ENCODE peak calls at places on chromosomes 2 and 18, in ten cellular contexts. K is kidney epithelial cell, A is LNCaP clone FGC, Q is choroid plexus epithelial cell, B is body of pancreas, R is heart right ventricle, W is fibroblast of lung, F is left lung, I is pancreas, E is PC-9. O is an unnamed sample.

GRCh38 chr2:195407782-195408181 is 249.2 kb upstream of the SLC39A10 start:
- DNase-seq in I (no peak), F (no peak), A (no peak), Q (peak), B (no peak), W (peak), K (no peak), E (no peak), R (no peak), O (no peak)

GRCh38 chr2:234334146-234334545 is 162.7 kb downstream of the ARL4C start:
- DNase-seq in R (no peak), F (no peak), E (peak), I (no peak), Q (peak), A (no peak), B (no peak), W (no peak), K (peak), O (no peak)

GRCh38 chr18:59767732-59768131 is 70.5 kb upstream of the CCBE1 start:
- DNase-seq in A (no peak), W (peak), K (no peak), R (no peak), Q (peak), F (no peak), E (no peak), B (no peak), I (no peak), O (no peak)

GRCh38 chr2:69390001-69390400 is 3.0 kb upstream of the GFPT1 start:
- DNase-seq in W (no peak), K (no peak), B (no peak), R (no peak), Q (no peak), I (no peak), F (no peak), E (no peak), A (no peak), O (no peak)

GRCh38 chr2:125318740-125319139 is 1293.7 kb downstream of the CNTNAP5 start:
- DNase-seq in K (no peak), R (no peak), W (no peak), B (no peak), Q (no peak), A (no peak), I (no peak), E (no peak), F (no peak), O (no peak)

GRCh38 chr2:60091884-60092283 is 461.6 kb downstream of the BCL11A start:
- DNase-seq in E (no peak), K (no peak), A (no peak), F (no peak), Q (no peak), I (no peak), W (no peak), B (peak), R (no peak), O (no peak)

GRCh38 chr2:158243392-158243791 is 141.7 kb downstream of the UPP2 start:
- DNase-seq in R (no peak), Q (no peak), I (no peak), E (no peak), A (no peak), B (no peak), W (no peak), K (no peak), F (no peak), O (no peak)

GRCh38 chr18:40179647-40180175 is 1775.3 kb upstream of the PIK3C3 start:
- DNase-seq in I (no peak), F (no peak), Q (peak), W (peak), A (no peak), E (no peak), B (no peak), R (no peak), K (no peak), O (no peak)

GRCh38 chr18:60978338-60978737 is 354.9 kb upstream of the CDH20 start:
- DNase-seq in Q (peak), R (no peak), A (no peak), F (no peak), W (peak), B (no peak), K (peak), I (no peak), E (peak), O (peak)

GRCh38 chr2:107334311-107334710 is 448.3 kb upstream of the ST6GAL2 start:
- DNase-seq in Q (no peak), I (no peak), B (no peak), K (no peak), E (no peak), A (no peak), F (no peak), R (no peak), W (peak), O (no peak)

GRCh38 chr2:115491394-115491793 is 1049.0 kb downstream of the DPP10 start:
- DNase-seq in R (no peak), W (no peak), F (no peak), I (no peak), E (no peak), B (no peak), A (no peak), K (no peak), Q (no peak), O (no peak)

GRCh38 chr2:7427293-7428060 is 510.3 kb downstream of the RNF144A start:
- DNase-seq in I (no peak), A (peak), Q (peak), E (no peak), W (peak), K (no peak), F (no peak), B (no peak), R (peak), O (peak)

GRCh38 chr2:229780856-229781773 is 66.8 kb upstream of the DNER start:
- DNase-seq in F (no peak), R (no peak), I (no peak), E (peak), K (no peak), A (no peak), Q (peak), W (peak), B (no peak), O (peak)

GRCh38 chr2:236380051-236380612 is 115.9 kb upstream of the ASB18 start:
- DNase-seq in K (no peak), R (no peak), B (no peak), E (no peak), W (no peak), Q (no peak), A (no peak), I (no peak), F (no peak), O (no peak)

GRCh38 chr2:72669121-72669520 is 156.7 kb downstream of the EXOC6B start:
- DNase-seq in E (no peak), I (no peak), B (no peak), F (no peak), A (no peak), Q (peak), W (peak), K (peak), R (no peak), O (peak)

GRCh38 chr2:173148520-173148919 is 72.9 kb downstream of the MAP3K20 start:
- DNase-seq in R (no peak), F (no peak), B (no peak), W (peak), I (no peak), A (no peak), E (no peak), Q (peak), K (no peak), O (peak)

GRCh38 chr2:36912692-36913091 is 53.6 kb downstream of the STRN start:
- DNase-seq in W (peak), Q (peak), K (no peak), B (no peak), R (no peak), E (no peak), F (no peak), A (no peak), I (no peak), O (no peak)

GRCh38 chr18:5543036-5543671 is 643 bp downstream of the EPB41L3 start:
- DNase-seq in I (peak), E (no peak), K (no peak), Q (no peak), A (no peak), R (no peak), W (peak), B (no peak), F (peak), O (no peak)

GRCh38 chr2:56718413-56718812 is 534.6 kb downstream of the CCDC85A start:
- DNase-seq in F (no peak), E (no peak), I (no peak), R (no peak), B (no peak), Q (no peak), K (no peak), A (no peak), W (no peak), O (no peak)

GRCh38 chr2:33322099-33322498 is 154.3 kb upstream of the RASGRP3 start:
- DNase-seq in B (peak), E (no peak), K (peak), I (no peak), W (peak), R (peak), A (no peak), F (no peak), Q (peak), O (no peak)

GRCh38 chr2:25692737-25693445 is 19.5 kb upstream of the DTNB start:
- DNase-seq in Q (no peak), I (no peak), W (no peak), E (no peak), F (no peak), K (no peak), B (no peak), A (no peak), R (no peak), O (no peak)

GRCh38 chr2:206442854-206443734 is at the start of gene ADAM23:
- DNase-seq in E (peak), I (peak), A (no peak), K (no peak), R (peak), F (peak), Q (peak), B (no peak), W (peak), O (no peak)

GRCh38 chr2:114742245-114742644 is 299.8 kb downstream of the DPP10 start:
- DNase-seq in K (no peak), I (no peak), E (no peak), A (no peak), B (no peak), Q (no peak), R (no peak), F (no peak), W (no peak), O (no peak)

GRCh38 chr2:198928026-198928425 is 529.7 kb downstream of the SATB2 start:
- DNase-seq in F (no peak), E (no peak), R (no peak), B (no peak), W (no peak), Q (no peak), K (no peak), I (no peak), A (no peak), O (no peak)

GRCh38 chr2:223215136-223215535 is 163.1 kb downstream of the KCNE4 start:
- DNase-seq in Q (no peak), B (no peak), E (no peak), I (no peak), A (no peak), K (no peak), R (no peak), F (no peak), W (peak), O (no peak)

GRCh38 chr2:180938419-180938818 is 42.0 kb upstream of the UBE2E3 start:
- DNase-seq in B (no peak), Q (peak), I (no peak), K (peak), R (no peak), W (peak), F (no peak), A (no peak), E (no peak), O (no peak)

GRCh38 chr2:80238692-80239469 is 65.7 kb downstream of the LRRTM1 start:
- DNase-seq in Q (peak), B (peak), I (peak), A (no peak), R (peak), K (no peak), E (peak), W (peak), F (no peak), O (peak)

GRCh38 chr2:231104115-231104713 is 20.6 kb downstream of the HTR2B start:
- DNase-seq in R (peak), I (no peak), B (peak), E (peak), Q (peak), F (no peak), W (peak), K (peak), A (no peak), O (peak)

GRCh38 chr2:124025896-124026295 is 809 bp downstream of the CNTNAP5 start:
- DNase-seq in K (no peak), W (no peak), E (no peak), R (no peak), Q (no peak), I (no peak), F (no peak), B (no peak), A (no peak), O (no peak)

GRCh38 chr2:162242586-162243304 is 500 bp downstream of the FAP start:
- DNase-seq in R (no peak), K (no peak), F (no peak), E (no peak), W (peak), B (no peak), Q (peak), A (no peak), I (no peak), O (no peak)

GRCh38 chr2:24915796-24916195 is 4.2 kb downstream of the ADCY3 start:
- DNase-seq in B (no peak), I (no peak), Q (no peak), W (no peak), E (no peak), K (no peak), R (peak), A (no peak), F (no peak), O (no peak)

GRCh38 chr2:203808041-203808750 is 59.4 kb upstream of the CTLA4 start:
- DNase-seq in W (peak), F (no peak), Q (peak), B (no peak), E (peak), I (no peak), R (no peak), A (no peak), K (peak), O (peak)

GRCh38 chr2:186589733-186590537 is at the start of gene ITGAV:
- DNase-seq in K (peak), W (peak), E (peak), I (peak), Q (peak), B (peak), A (peak), R (peak), F (peak), O (peak)

GRCh38 chr18:70907673-70908072 is 618.8 kb downstream of the SOCS6 start:
- DNase-seq in W (no peak), I (no peak), Q (peak), E (peak), K (no peak), F (no peak), B (no peak), R (no peak), A (peak), O (no peak)

GRCh38 chr2:234496442-234496834 is 443 bp downstream of the ARL4C start:
- DNase-seq in F (no peak), R (no peak), Q (peak), E (peak), I (no peak), W (peak), K (no peak), B (peak), A (no peak), O (no peak)

GRCh38 chr2:197740200-197740599 is 35.0 kb downstream of the MARS2 start:
- DNase-seq in E (no peak), B (no peak), R (no peak), W (no peak), F (no peak), A (no peak), I (no peak), K (no peak), Q (peak), O (no peak)

GRCh38 chr2:201149064-201149820 is 33.3 kb downstream of the CFLAR start:
- DNase-seq in B (no peak), E (no peak), F (no peak), I (no peak), W (peak), K (peak), A (no peak), R (no peak), Q (peak), O (peak)

GRCh38 chr2:168767258-168767657 is 35.2 kb upstream of the NOSTRIN start:
- DNase-seq in F (no peak), I (no peak), A (no peak), W (peak), Q (no peak), R (no peak), B (no peak), K (no peak), E (no peak), O (no peak)

GRCh38 chr2:240328526-240328925 is 106.9 kb upstream of the GPC1 start:
- DNase-seq in R (no peak), K (no peak), I (no peak), A (no peak), E (no peak), W (no peak), B (no peak), F (no peak), Q (no peak), O (no peak)
- H3K4me3 ChIP-seq in R (no peak), K (no peak), I (no peak), A (no peak), E (no peak), W (no peak), B (no peak), F (no peak), Q (no peak), O (no peak)

GRCh38 chr2:31353121-31353520 is 61.4 kb downstream of the XDH start:
- DNase-seq in F (no peak), A (no peak), W (no peak), E (no peak), B (no peak), R (no peak), I (no peak), Q (no peak), K (no peak), O (no peak)

GRCh38 chr2:31349684-31350083 is 64.9 kb downstream of the XDH start:
- DNase-seq in K (no peak), R (no peak), F (no peak), I (no peak), Q (no peak), W (no peak), E (no peak), A (no peak), B (no peak), O (no peak)

GRCh38 chr2:31359229-31359628 is 55.3 kb downstream of the XDH start:
- DNase-seq in R (no peak), A (no peak), Q (no peak), I (no peak), E (no peak), B (no peak), W (no peak), F (no peak), K (no peak), O (no peak)

GRCh38 chr2:31349160-31349559 is 65.4 kb downstream of the XDH start:
- DNase-seq in B (no peak), Q (no peak), E (no peak), K (no peak), F (no peak), W (no peak), A (no peak), R (no peak), I (no peak), O (no peak)

DNA sequence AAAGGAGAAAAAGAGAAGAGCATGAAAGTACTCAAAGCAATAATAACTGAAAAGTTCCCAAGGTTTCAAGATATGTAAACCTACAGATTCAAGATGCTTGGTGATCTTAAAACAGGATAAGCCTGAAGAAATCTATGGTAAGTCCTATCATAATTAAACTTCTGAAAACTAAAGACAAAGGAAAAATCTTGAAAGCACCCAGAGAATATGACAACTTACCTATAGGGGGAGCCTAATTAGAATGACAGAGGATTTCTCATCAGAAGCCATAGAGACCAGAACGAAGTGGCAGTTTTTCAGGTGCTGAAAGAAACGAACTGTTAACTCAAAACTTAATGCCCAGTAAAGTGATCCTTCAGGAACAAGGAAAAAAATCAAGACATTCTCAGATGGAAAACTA is 59.7 kb downstream of the XDH start:
- DNase-seq in I (no peak), A (no peak), E (no peak), K (no peak), R (no peak), W (peak), Q (peak), F (no peak), B (no peak), O (no peak)
- TF ChIP-seq CTCF in I (no peak), A (peak), E (peak), K (peak), R (no peak), W (no peak), Q (peak), F (peak), B (no peak), O (peak)

GRCh38 chr2:226788881-226789485 is 10.6 kb downstream of the IRS1 start:
- DNase-seq in E (no peak), I (no peak), K (no peak), A (no peak), Q (peak), B (no peak), W (no peak), F (no peak), R (no peak), O (no peak)
- H3K4me3 ChIP-seq in E (no peak), I (no peak), K (no peak), A (no peak), Q (no peak), B (no peak), W (peak), F (no peak), R (no peak), O (no peak)

GRCh38 chr2:15059870-15060617 is 427.5 kb downstream of the LRATD1 start:
- DNase-seq in I (no peak), R (no peak), F (no peak), K (peak), B (no peak), A (no peak), Q (no peak), W (peak), E (no peak), O (no peak)

GRCh38 chr2:15061268-15061667 is 428.8 kb downstream of the LRATD1 start:
- DNase-seq in W (no peak), F (no peak), A (no peak), I (no peak), Q (no peak), K (no peak), E (no peak), R (no peak), B (no peak), O (no peak)

GRCh38 chr2:15053542-15053941 is 421.0 kb downstream of the LRATD1 start:
- DNase-seq in E (no peak), W (no peak), A (no peak), R (no peak), Q (no peak), B (no peak), F (no peak), K (no peak), I (no peak), O (no peak)

GRCh38 chr2:15058628-15059157 is 426.2 kb downstream of the LRATD1 start:
- DNase-seq in F (no peak), W (no peak), K (no peak), R (no peak), I (no peak), E (no peak), B (no peak), Q (no peak), A (no peak), O (no peak)

GRCh38 chr2:15058015-15058414 is 425.5 kb downstream of the LRATD1 start:
- DNase-seq in A (no peak), E (no peak), Q (no peak), F (no peak), K (no peak), W (no peak), I (no peak), B (no peak), R (no peak), O (no peak)
- TF ChIP-seq CTCF in A (peak), E (peak), Q (peak), F (no peak), K (peak), W (peak), I (no peak), B (no peak), R (no peak), O (peak)

GRCh38 chr2:27494284-27494943 is 586 bp downstream of the FNDC4 start:
- DNase-seq in B (peak), K (no peak), W (peak), Q (peak), E (peak), R (peak), F (peak), A (no peak), I (peak), O (no peak)

GRCh38 chr2:27495840-27496356 is 741 bp upstream of the GCKR start:
- DNase-seq in K (no peak), R (no peak), W (no peak), F (no peak), I (no peak), A (no peak), Q (no peak), E (no peak), B (no peak), O (no peak)

GRCh38 chr2:27497288-27497627 is 619 bp downstream of the GCKR start:
- DNase-seq in A (no peak), I (no peak), K (no peak), B (no peak), E (no peak), Q (no peak), W (no peak), R (no peak), F (no peak), O (no peak)

GRCh38 chr2:27494944-27495554 is at the start of gene FNDC4:
- DNase-seq in K (no peak), W (peak), Q (peak), E (peak), F (peak), I (peak), A (no peak), B (peak), R (peak), O (no peak)

GRCh38 chr2:27496357-27497287 is at the start of gene GCKR:
- DNase-seq in Q (peak), B (peak), F (no peak), W (peak), A (no peak), K (no peak), I (peak), R (no peak), E (peak), O (no peak)
- H3K4me3 ChIP-seq in Q (no peak), B (no peak), F (no peak), W (peak), A (no peak), K (no peak), I (no peak), R (no peak), E (no peak), O (peak)

DNA sequence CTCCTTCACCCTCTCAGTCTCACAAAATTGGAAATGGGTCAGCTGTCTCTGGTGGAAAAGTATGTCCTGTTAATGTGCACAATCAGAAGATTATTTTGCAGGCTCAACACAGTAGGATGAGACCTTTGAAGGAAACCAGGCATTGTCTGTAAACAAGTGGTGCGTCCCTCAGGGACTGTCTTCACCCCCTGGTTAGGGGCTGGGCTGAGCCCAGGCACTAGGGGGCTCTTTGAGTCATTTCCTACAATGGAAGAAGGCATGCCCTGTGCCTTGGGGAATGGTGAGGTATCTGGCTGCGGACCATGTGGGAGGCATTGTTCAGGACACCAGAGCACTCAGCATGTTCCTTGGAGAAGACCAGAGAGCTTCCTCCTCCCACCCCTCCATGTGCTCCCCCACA is 26.8 kb downstream of the PKDCC start:
- DNase-seq in Q (no peak), A (no peak), W (no peak), F (no peak), B (no peak), E (no peak), K (no peak), R (no peak), I (no peak), O (no peak)
- TF ChIP-seq CTCF in Q (peak), A (no peak), W (no peak), F (no peak), B (no peak), E (no peak), K (peak), R (no peak), I (no peak), O (no peak)

O was measured in astrocyte of the cerebellum.